ENCODE peak calls at places on chromosomes 13 and 19, in six cellular contexts. N, M, E, R, K and S are unnamed samples.

GRCh38 chr13:46170687-46171086 is 11.3 kb downstream of the LCP1 start:
- DNase-seq in N (no peak), M (no peak), E (no peak), R (no peak), K (no peak), S (no peak)

GRCh38 chr13:50129923-50130685 is 114.9 kb downstream of the KCNRG start:
- DNase-seq in N (peak; percentile 66), M (no peak), E (no peak), R (peak; percentile 49), K (no peak), S (peak; percentile 58)

GRCh38 chr19:53091413-53091812 is 11.8 kb downstream of the ZNF160 start:
- DNase-seq in N (no peak), M (no peak), E (no peak), R (peak; percentile 90), K (no peak), S (no peak)

GRCh38 chr19:2315818-2316353 is 7.9 kb upstream of the LINGO3 start:
- DNase-seq in N (no peak), M (no peak), E (no peak), R (peak; percentile 82), K (no peak), S (peak; percentile 78)

GRCh38 chr13:37481005-37481857 is 117.3 kb downstream of the POSTN start:
- DNase-seq in N (no peak), M (no peak), E (no peak), R (no peak), K (no peak), S (no peak)

GRCh38 chr13:29464105-29464679 is 131.3 kb downstream of the SLC7A1 start:
- DNase-seq in N (no peak), M (no peak), E (no peak), R (no peak), K (no peak), S (no peak)

GRCh38 chr13:70634893-70635292 is 526.6 kb upstream of the KLHL1 start:
- DNase-seq in N (no peak), M (no peak), E (no peak), R (no peak), K (no peak), S (no peak)

GRCh38 chr19:53696951-53697350 is 65.2 kb downstream of the DPRX start:
- DNase-seq in N (no peak), M (no peak), E (no peak), R (peak; percentile 13), K (no peak), S (no peak)

GRCh38 chr19:55058781-55059610 is 4.0 kb downstream of the RDH13 start:
- DNase-seq in N (no peak), M (no peak), E (no peak), R (no peak), K (no peak), S (no peak)
- TF ChIP-seq CTCF in N (no peak), M (no peak), E (no peak), R (no peak), K (no peak), S (no peak)

GRCh38 chr19:35978832-35979365 is 16.1 kb upstream of the SDHAF1 start:
- DNase-seq in N (no peak), M (no peak), E (no peak), R (no peak), K (no peak), S (no peak)

GRCh38 chr19:35973487-35973886 is 21.5 kb upstream of the SDHAF1 start:
- DNase-seq in N (no peak), M (no peak), E (no peak), R (no peak), K (no peak), S (no peak)

GRCh38 chr19:35978271-35978670 is 16.7 kb upstream of the SDHAF1 start:
- DNase-seq in N (no peak), M (no peak), E (no peak), R (no peak), K (no peak), S (no peak)

GRCh38 chr19:35975608-35976214 is 19.3 kb upstream of the SDHAF1 start:
- DNase-seq in N (no peak), M (no peak), E (no peak), R (peak; percentile 49), K (no peak), S (peak; percentile 64)

DNA sequence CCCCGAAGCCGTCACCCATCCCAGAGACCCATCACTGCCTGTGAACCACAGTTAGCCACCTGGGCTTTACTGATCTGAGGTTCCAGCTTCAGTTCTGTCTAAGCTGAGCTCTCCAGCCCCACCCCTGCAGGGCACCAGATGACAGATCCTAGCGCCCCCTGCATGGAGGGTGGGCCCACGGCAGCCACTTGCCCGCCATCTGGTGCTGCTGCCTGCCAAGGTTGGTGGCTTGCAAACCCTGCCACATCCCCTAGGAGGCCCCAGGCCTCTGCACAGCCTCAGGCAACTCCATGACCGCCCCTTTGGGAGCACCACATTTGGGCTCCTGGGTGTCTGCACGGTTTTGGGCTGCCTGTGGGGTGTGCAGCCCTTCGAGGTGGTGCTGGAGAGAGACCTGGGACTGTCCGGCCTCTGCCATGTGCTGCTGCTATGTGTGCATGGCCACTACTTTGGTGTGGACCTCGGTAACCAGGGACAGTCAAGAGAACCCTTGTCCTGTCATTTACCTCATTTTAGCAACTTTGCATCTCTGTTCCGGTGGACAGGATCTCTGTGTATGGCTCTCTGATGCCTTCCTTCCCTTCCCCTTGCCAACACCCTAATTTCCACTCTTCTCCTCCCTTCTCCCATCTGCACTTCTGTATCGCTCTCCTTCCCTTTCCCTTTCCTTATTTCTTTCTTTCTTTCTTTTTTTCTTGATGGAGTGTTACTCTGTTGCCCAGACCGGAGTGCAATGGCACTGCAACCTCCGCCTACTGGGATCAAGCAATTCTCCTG is 17.4 kb upstream of the SDHAF1 start:
- DNase-seq in N (no peak), M (no peak), E (no peak), R (peak; percentile 86), K (no peak), S (no peak)
- TF ChIP-seq CTCF in N (no peak), M (no peak), E (no peak), R (peak; percentile 35), K (peak; percentile 2), S (peak; percentile 23)

DNA sequence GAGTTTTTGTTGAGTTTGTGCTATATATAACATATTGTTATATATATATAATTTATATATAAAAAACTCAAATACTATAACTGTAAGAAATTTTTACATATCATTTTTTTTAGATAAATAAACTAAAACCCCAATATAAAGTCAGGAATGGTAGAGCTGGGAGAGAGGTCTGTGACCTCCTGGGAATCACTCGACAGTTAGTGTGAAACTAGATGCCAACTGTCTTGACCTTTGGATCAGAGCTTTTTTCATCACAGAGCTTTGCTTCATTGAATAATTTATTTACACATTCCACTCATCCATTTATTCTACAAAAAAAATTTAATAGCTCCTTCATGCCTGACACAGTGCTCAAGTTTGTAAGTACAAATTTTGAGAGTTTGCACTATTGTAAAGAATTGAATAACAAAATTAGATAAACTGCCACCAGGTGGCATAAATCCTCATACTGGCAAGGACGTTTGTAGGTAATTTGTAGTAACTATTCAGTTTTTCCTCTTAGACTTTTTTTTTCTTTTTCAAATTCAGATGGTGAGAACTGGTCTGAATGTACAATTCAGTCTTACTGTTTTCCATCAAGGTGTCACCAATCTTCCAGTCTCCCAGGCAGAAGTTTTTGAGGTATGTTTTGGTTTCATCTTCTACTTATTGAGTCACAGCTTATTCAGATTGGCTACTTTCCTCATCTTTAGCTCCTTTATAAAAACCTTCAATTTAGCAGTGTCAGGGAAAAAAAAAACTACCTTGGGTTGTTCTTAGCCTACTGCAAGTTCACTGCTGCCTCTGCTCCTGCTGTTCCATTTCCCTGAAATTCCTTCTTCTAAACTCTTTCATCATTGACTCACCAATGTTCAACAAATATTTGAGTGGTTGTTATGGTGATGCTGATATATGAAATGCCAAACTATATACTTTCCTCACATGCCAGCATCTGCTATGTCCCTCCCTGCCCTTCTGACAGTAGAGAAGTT is 28.7 kb downstream of the LACC1 start:
- DNase-seq in N (no peak), M (no peak), E (peak; percentile 55), R (no peak), K (peak; percentile 35), S (no peak)
- TF ChIP-seq CTCF in N (peak; percentile 48), M (no peak), E (peak; percentile 57), R (peak; percentile 44), K (peak; percentile 29), S (peak; percentile 59)

GRCh38 chr13:75417006-75417384 is 65.0 kb downstream of the TBC1D4 start:
- DNase-seq in N (no peak), M (no peak), E (no peak), R (no peak), K (no peak), S (no peak)

GRCh38 chr13:75417647-75418046 is 64.3 kb downstream of the TBC1D4 start:
- DNase-seq in N (no peak), M (no peak), E (no peak), R (no peak), K (no peak), S (no peak)

GRCh38 chr13:75418186-75418843 is 63.7 kb downstream of the TBC1D4 start:
- DNase-seq in N (no peak), M (no peak), E (no peak), R (no peak), K (no peak), S (no peak)

GRCh38 chr13:75415720-75416119 is 66.2 kb downstream of the TBC1D4 start:
- DNase-seq in N (no peak), M (no peak), E (peak; percentile 26), R (no peak), K (no peak), S (no peak)

DNA sequence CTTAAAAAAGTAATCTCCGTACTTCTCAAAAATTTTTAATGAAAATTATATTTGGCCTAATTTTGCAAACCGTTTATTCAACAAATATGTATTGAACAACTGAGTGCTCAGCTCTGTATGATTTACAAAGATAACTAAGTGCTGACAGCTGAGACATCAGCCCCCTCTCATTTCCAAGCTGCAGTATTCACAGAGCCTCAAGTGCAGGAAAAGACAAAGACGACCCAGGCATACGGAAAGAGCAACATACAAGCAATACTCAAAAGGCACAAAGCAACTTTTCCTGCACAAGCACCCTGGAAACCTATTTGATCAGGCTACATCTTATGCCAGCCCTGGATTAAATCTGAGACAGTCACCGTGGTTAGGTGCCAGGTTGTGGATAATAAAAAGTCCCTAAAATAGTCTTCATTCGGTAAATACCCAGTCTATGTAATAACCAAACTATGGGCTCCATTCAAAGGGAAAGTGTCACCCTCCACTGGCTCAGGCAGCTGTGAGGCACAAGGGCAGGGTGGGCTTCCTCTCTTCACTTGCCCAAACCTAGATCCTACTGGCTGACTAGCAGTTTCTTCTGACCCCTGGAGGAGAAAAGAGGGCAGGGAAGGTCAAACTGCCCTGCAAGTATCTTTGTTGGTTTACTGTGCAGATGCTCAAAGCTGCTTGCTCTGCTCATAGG is 65.5 kb downstream of the TBC1D4 start:
- DNase-seq in N (no peak), M (no peak), E (no peak), R (no peak), K (no peak), S (no peak)
- TF ChIP-seq CTCF in N (no peak), M (no peak), E (no peak), R (no peak), K (no peak), S (no peak)

GRCh38 chr19:23065306-23065705 is 51.5 kb upstream of the ZNF730 start:
- DNase-seq in N (no peak), M (no peak), E (no peak), R (no peak), K (no peak), S (no peak)

GRCh38 chr19:23075031-23075733 is 41.6 kb upstream of the ZNF730 start:
- DNase-seq in N (peak; percentile 61), M (peak; percentile 56), E (peak; percentile 41), R (peak; percentile 92), K (peak; percentile 43), S (peak; percentile 79)

GRCh38 chr19:23071087-23071511 is 45.7 kb upstream of the ZNF730 start:
- DNase-seq in N (peak; percentile 18), M (peak; percentile 12), E (no peak), R (peak; percentile 33), K (no peak), S (no peak)

GRCh38 chr19:23070353-23070781 is 46.5 kb upstream of the ZNF730 start:
- DNase-seq in N (peak; percentile 52), M (peak; percentile 33), E (no peak), R (peak; percentile 61), K (no peak), S (no peak)
- TF ChIP-seq CTCF in N (peak; percentile 46), M (no peak), E (peak; percentile 36), R (peak; percentile 20), K (peak; percentile 44), S (no peak)